ENCODE peak calls at places on chromosome X, in seven cellular contexts. F, E, G, H, T, U and K are unnamed samples.

GRCh38 chrX:154431321-154431720 is 2.8 kb downstream of the ATP6AP1 start:
- DNase-seq in U (no peak), F (no peak), G (no peak), E (no peak), T (no peak), H (no peak), K (no peak)

GRCh38 chrX:24563291-24564010 is 83.7 kb downstream of the PCYT1B start:
- DNase-seq in T (no peak), G (no peak), E (no peak), H (peak; percentile 81), U (no peak), F (no peak), K (no peak)

GRCh38 chrX:110125435-110125834 is 122.5 kb downstream of the TMEM164 start:
- DNase-seq in U (no peak), H (peak; percentile 44), E (no peak), G (peak; percentile 25), T (no peak), F (no peak), K (no peak)

GRCh38 chrX:123487674-123488073 is 245.2 kb downstream of the THOC2 start:
- DNase-seq in E (no peak), F (no peak), G (no peak), T (peak; percentile 53), H (no peak), U (no peak), K (no peak)

GRCh38 chrX:103879339-103879738 is 47.3 kb upstream of the RAB9B start:
- DNase-seq in F (no peak), T (peak; percentile 37), U (no peak), H (no peak), E (no peak), G (peak; percentile 5), K (no peak)

GRCh38 chrX:85379174-85379907 is at the start of gene POF1B:
- DNase-seq in T (no peak), E (no peak), H (no peak), F (no peak), G (no peak), U (no peak), K (no peak)

GRCh38 chrX:153776611-153777045 is 4.2 kb upstream of the SRPK3 start:
- DNase-seq in F (no peak), T (no peak), H (no peak), G (no peak), E (no peak), U (no peak), K (no peak)

GRCh38 chrX:101078716-101079115 is at the start of gene TMEM35A:
- DNase-seq in F (no peak), H (peak; percentile 15), G (peak; percentile 16), T (no peak), U (no peak), E (no peak), K (no peak)

GRCh38 chrX:26922278-26922677 is 540.9 kb downstream of the PPP4R3C start:
- DNase-seq in T (peak; percentile 14), E (no peak), H (no peak), G (peak; percentile 41), U (no peak), F (peak; percentile 41), K (no peak)

GRCh38 chrX:104318330-104319009 is 63.7 kb upstream of the ESX1 start:
- DNase-seq in E (peak; percentile 43), U (no peak), F (peak; percentile 32), H (no peak), G (peak; percentile 56), T (peak; percentile 67), K (no peak)

GRCh38 chrX:153909024-153909979 is 4.8 kb downstream of the AVPR2 start:
- DNase-seq in H (peak; percentile 85), T (no peak), U (no peak), E (no peak), G (no peak), F (no peak), K (peak; percentile 69)

GRCh38 chrX:47209508-47210238 is 8.8 kb upstream of the CDK16 start:
- DNase-seq in T (no peak), H (no peak), G (no peak), U (no peak), F (no peak), E (no peak), K (no peak)

GRCh38 chrX:135477576-135477975 is 42.9 kb upstream of the INTS6L start:
- DNase-seq in F (peak; percentile 36), E (peak; percentile 29), U (peak; percentile 11), H (peak; percentile 39), T (peak; percentile 44), G (peak; percentile 61), K (peak; percentile 9)

GRCh38 chrX:10098235-10098819 is 58.4 kb upstream of the CLCN4 start:
- DNase-seq in F (peak; percentile 21), H (no peak), E (no peak), U (no peak), T (no peak), G (no peak), K (peak; percentile 61)

GRCh38 chrX:106898462-106898861 is 4.7 kb downstream of the RIPPLY1 start:
- DNase-seq in G (peak; percentile 58), H (peak; percentile 24), U (no peak), E (no peak), T (peak; percentile 23), F (peak; percentile 69), K (peak; percentile 38)

GRCh38 chrX:54540289-54540688 is 10.3 kb downstream of the GNL3L start:
- DNase-seq in F (peak; percentile 62), U (no peak), T (peak; percentile 57), E (no peak), G (peak; percentile 55), H (no peak), K (no peak)
- TF ChIP-seq CTCF in F (peak; percentile 18), U (no peak), T (peak; percentile 24), E (no peak), G (peak; percentile 17), H (no peak), K (no peak)

GRCh38 chrX:115147220-115147619 is 42.0 kb upstream of the RBMXL3 start:
- DNase-seq in T (peak; percentile 17), E (peak; percentile 2), H (no peak), F (peak; percentile 20), U (no peak), G (peak; percentile 29), K (peak; percentile 7)
- TF ChIP-seq CTCF in T (peak; percentile 27), E (peak; percentile 43), H (no peak), F (peak; percentile 49), U (peak; percentile 22), G (peak; percentile 44), K (peak; percentile 34)

GRCh38 chrX:8138252-8138651 is 32.8 kb downstream of the VCX2 start:
- DNase-seq in U (no peak), E (no peak), G (no peak), H (no peak), T (no peak), F (peak; percentile 18), K (no peak)

GRCh38 chrX:8140986-8141385 is 30.1 kb downstream of the VCX2 start:
- DNase-seq in G (no peak), F (no peak), T (no peak), H (no peak), U (no peak), E (no peak), K (no peak)

GRCh38 chrX:8144925-8145324 is 26.1 kb downstream of the VCX2 start:
- DNase-seq in U (no peak), E (no peak), H (no peak), G (no peak), F (no peak), T (no peak), K (no peak)

DNA sequence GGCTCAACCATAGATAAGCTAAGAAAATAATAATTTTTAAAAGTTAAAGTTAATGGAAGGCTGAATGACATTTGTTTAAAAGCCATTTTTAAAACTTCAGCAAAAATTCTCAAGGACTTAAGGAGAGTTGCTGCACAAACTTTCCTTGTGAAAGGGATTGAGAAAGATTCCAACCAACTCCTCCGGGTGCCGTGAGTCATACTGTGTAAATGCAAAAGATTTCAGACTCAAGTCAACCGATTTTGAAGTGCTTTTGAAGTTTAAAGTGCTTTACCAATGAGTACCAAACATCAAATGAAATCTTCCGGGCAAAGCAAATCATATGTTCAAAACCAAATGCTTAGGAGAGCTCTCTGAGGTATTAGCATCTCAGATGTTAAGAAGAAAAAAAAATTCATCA is 31.4 kb downstream of the VCX2 start:
- DNase-seq in E (no peak), H (no peak), T (peak; percentile 75), F (peak; percentile 53), G (peak; percentile 36), U (no peak), K (no peak)
- TF ChIP-seq CTCF in E (no peak), H (no peak), T (no peak), F (no peak), G (no peak), U (no peak), K (no peak)

DNA sequence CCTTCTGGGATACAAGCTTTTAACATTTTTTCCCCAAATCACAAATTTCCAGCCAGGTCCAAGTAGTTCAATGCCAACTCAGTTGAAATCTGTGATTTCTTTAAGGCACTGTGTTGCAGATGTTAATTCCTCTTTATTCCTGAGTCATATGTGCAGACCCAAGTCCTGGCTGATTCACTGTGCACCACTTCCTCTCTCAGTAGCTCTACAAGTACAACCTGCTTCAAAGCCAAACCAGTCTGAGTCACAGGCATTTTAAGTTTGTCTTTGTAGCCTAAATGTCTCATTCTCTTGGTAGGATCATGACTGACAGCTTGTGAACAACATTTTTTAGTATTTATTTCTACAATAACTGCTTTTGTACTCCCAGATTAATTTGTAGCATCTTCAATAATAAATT is 165.6 kb upstream of the S100G start:
- DNase-seq in U (peak; percentile 82), F (peak; percentile 53), T (peak; percentile 95), E (peak; percentile 56), G (peak; percentile 92), H (no peak), K (no peak)
- TF ChIP-seq CTCF in U (no peak), F (no peak), T (no peak), E (no peak), G (no peak), H (no peak), K (no peak)

GRCh38 chrX:39509157-39509556 is 588.6 kb downstream of the BCOR start:
- DNase-seq in F (no peak), U (no peak), G (no peak), T (no peak), H (no peak), E (no peak), K (no peak)

GRCh38 chrX:39507034-39507433 is 590.7 kb downstream of the BCOR start:
- DNase-seq in H (peak; percentile 83), E (no peak), U (no peak), G (no peak), F (no peak), T (no peak), K (no peak)

GRCh38 chrX:39506131-39506530 is 591.6 kb downstream of the BCOR start:
- DNase-seq in E (no peak), G (no peak), F (no peak), U (no peak), H (no peak), T (no peak), K (no peak)

GRCh38 chrX:39508300-39508692 is 589.5 kb downstream of the BCOR start:
- DNase-seq in U (no peak), F (no peak), T (no peak), G (no peak), E (no peak), H (no peak), K (peak; percentile 25)

GRCh38 chrX:39507617-39508299 is 590.0 kb downstream of the BCOR start:
- DNase-seq in G (no peak), H (no peak), E (no peak), T (no peak), F (no peak), U (no peak), K (no peak)
- TF ChIP-seq CTCF in G (no peak), H (peak; percentile 18), E (no peak), T (no peak), F (no peak), U (no peak), K (no peak)